ENCODE peak calls at places on chromosomes 5 and 9, in five cellular contexts. B, S, A, L and G are unnamed samples.

GRCh38 chr5:99169309-99169708 is 240.5 kb upstream of the CHD1 start:
- DNase-seq in S (no peak), L (no peak), A (no peak), B (no peak), G (no peak)

GRCh38 chr9:122297512-122297911 is 32.8 kb downstream of the MRRF start:
- DNase-seq in A (no peak), B (no peak), L (no peak), S (no peak), G (no peak)

GRCh38 chr5:126274396-126274795 is 148.8 kb upstream of the GRAMD2B start:
- DNase-seq in B (no peak), A (no peak), S (no peak), L (no peak), G (no peak)

GRCh38 chr5:149799119-149799623 is 69.1 kb downstream of the PPARGC1B start:
- DNase-seq in B (peak; percentile 21), L (peak; percentile 53), A (no peak), S (no peak), G (no peak)

GRCh38 chr9:126508171-126508591 is 105.5 kb upstream of the LMX1B start:
- DNase-seq in B (no peak), A (no peak), L (no peak), S (no peak), G (no peak)

GRCh38 chr5:39266442-39266841 is 47.1 kb upstream of the FYB1 start:
- DNase-seq in B (no peak), S (no peak), L (no peak), A (no peak), G (no peak)

GRCh38 chr5:112534564-112534963 is 115.5 kb upstream of the EPB41L4A start:
- DNase-seq in S (no peak), A (no peak), B (no peak), L (no peak), G (no peak)

GRCh38 chr5:181045316-181045715 is 5.2 kb downstream of the BTNL9 start:
- DNase-seq in S (no peak), A (no peak), B (no peak), L (no peak), G (no peak)

GRCh38 chr9:105385372-105385985 is 62.4 kb upstream of the FSD1L start:
- DNase-seq in L (no peak), A (peak; percentile 27), B (no peak), S (no peak), G (no peak)

GRCh38 chr9:22084336-22085035 is 75.4 kb upstream of the CDKN2B start:
- DNase-seq in A (no peak), B (peak; percentile 7), S (no peak), L (no peak), G (no peak)

GRCh38 chr5:134110382-134110781 is 4.1 kb upstream of the TCF7 start:
- DNase-seq in B (no peak), L (no peak), A (no peak), S (no peak), G (no peak)

GRCh38 chr5:166883016-166883415 is 1408.4 kb upstream of the WWC1 start:
- DNase-seq in S (peak; percentile 5), A (no peak), B (no peak), L (no peak), G (no peak)

GRCh38 chr5:172133359-172134029 is 54.5 kb downstream of the STK10 start:
- DNase-seq in L (no peak), A (no peak), S (no peak), B (no peak), G (no peak)

GRCh38 chr9:136545065-136545965 is 533 bp downstream of the NOTCH1 start:
- DNase-seq in A (no peak), B (no peak), L (peak; percentile 65), S (no peak), G (peak; percentile 66)

GRCh38 chr5:91070761-91071429 is 312.2 kb downstream of the ARRDC3 start:
- DNase-seq in L (no peak), A (no peak), B (no peak), S (no peak), G (no peak)

GRCh38 chr5:132392411-132392810 is 22.9 kb downstream of the SLC22A5 start:
- DNase-seq in S (no peak), L (no peak), A (no peak), B (no peak), G (no peak)

GRCh38 chr5:73204302-73204701 is 31.3 kb downstream of the TMEM174 start:
- DNase-seq in B (no peak), A (no peak), L (no peak), S (no peak), G (no peak)

GRCh38 chr5:64666058-64666457 is 24.2 kb upstream of the SHISAL2B start:
- DNase-seq in S (no peak), L (no peak), B (no peak), A (no peak), G (no peak)

GRCh38 chr5:159032656-159033350 is 66.9 kb downstream of the EBF1 start:
- DNase-seq in B (no peak), L (no peak), S (no peak), A (no peak), G (no peak)

GRCh38 chr9:123435471-123435870 is 79.5 kb downstream of the CRB2 start:
- DNase-seq in S (no peak), L (no peak), A (no peak), B (peak; percentile 66), G (no peak)

GRCh38 chr9:34651876-34652602 is at the start of gene IL11RA:
- DNase-seq in S (peak; percentile 81), L (no peak), A (no peak), B (peak; percentile 92), G (no peak)

GRCh38 chr9:76107487-76107886 is 217.0 kb downstream of the PCSK5 start:
- DNase-seq in A (no peak), B (no peak), L (no peak), S (no peak), G (no peak)
- TF ChIP-seq TAF1 in A (no peak), B (no peak), L (no peak), S (no peak), G (no peak)

GRCh38 chr5:83430130-83431010 is 41.2 kb upstream of the VCAN start:
- DNase-seq in B (peak; percentile 61), A (peak; percentile 21), L (peak; percentile 55), S (peak; percentile 56), G (peak; percentile 10)
- TF ChIP-seq TAF1 in B (no peak), A (no peak), L (no peak), S (no peak), G (no peak)

DNA sequence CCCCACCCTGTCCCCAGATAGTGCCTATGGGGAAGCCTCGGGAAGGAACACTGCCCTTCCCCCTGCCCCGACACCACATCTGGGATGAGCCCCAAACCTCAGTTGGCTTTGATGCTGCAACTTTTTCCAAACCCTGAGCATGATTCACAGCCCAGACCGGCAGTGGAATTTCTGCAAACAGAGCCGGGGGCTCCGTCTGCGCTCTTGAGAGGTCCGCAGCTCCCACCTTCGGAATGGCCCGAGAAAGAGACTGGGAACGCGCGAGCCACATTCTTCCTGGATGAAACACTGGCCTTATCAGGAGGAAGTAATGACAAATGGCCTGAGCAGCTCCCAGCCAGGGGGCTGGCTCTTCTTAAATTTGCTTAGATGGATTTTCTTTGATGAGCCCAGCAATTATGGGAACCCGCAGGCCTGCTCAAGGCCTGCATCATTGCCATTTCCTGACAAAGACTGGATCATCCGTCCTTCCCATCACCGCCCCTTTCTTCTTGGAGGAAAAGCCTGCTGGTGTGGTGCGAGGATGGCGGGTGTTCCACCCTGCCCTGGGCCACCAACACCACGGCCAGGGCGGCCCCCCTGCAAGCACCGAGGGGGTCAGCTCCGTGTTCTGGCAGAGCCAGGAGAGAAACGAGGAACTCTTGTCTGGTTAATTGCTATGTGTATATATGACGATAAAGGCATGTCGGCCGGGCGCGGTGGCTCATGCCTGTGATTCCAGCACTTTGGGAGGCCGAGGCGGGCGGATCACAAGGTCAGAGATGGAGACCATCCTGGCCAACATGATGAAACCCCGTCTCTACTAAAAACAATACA is 38.8 kb upstream of the COL5A1 start:
- DNase-seq in A (no peak), B (peak; percentile 42), S (peak; percentile 51), L (peak; percentile 28), G (no peak)
- TF ChIP-seq TAF1 in A (no peak), B (no peak), S (no peak), L (no peak), G (no peak)

GRCh38 chr5:5772202-5772601 is 349.7 kb downstream of the ICE1 start:
- DNase-seq in S (no peak), B (no peak), A (no peak), L (no peak), G (no peak)

GRCh38 chr5:5770825-5771224 is 348.3 kb downstream of the ICE1 start:
- DNase-seq in A (no peak), B (no peak), L (no peak), S (no peak), G (no peak)

GRCh38 chr5:5765066-5765465 is 342.6 kb downstream of the ICE1 start:
- DNase-seq in B (no peak), S (no peak), L (no peak), A (no peak), G (no peak)

DNA sequence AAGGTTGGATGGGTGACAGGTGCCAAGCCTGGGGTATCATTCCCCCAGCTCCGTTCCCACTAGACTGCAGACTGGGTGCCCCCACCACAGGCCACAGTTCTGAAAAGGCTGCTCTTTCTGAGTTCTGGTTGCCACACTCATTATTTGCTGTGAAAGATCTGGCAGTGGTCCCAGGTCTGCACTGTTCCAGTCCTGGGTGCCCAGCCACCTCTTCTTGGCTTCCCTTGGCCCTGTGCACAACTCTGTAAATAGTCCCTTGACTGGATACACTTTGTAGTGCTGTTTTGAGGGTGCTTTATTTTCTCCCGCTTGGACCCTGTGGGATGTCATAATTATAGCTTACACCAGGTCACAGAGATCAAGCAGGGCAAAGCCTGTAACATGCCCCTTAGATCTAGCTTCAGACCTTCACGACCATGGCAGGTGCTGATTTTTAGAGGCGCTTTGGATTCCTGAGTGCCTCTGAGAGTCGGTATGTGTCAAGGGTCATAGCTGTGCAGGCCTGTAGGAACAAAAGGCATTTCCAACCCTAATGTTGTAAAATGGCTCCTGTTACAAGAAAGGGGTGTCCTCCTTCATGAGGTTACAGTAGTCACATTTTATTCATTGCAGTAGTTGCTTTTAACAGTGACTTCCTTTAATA is 344.9 kb downstream of the ICE1 start:
- DNase-seq in B (no peak), A (no peak), S (no peak), L (no peak), G (no peak)
- TF ChIP-seq TAF1 in B (no peak), A (no peak), S (no peak), L (no peak), G (no peak)

GRCh38 chr5:161372682-161373344 is 173.7 kb downstream of the GABRB2 start:
- DNase-seq in S (no peak), L (no peak), A (peak; percentile 42), B (no peak), G (no peak)
- TF ChIP-seq TAF1 in S (no peak), L (no peak), A (no peak), B (no peak), G (no peak)

GRCh38 chr9:32344551-32345182 is 39.8 kb upstream of the ACO1 start:
- DNase-seq in A (no peak), L (no peak), S (peak; percentile 43), B (no peak), G (no peak)
- TF ChIP-seq TAF1 in A (no peak), L (no peak), S (peak; percentile 29), B (no peak), G (no peak)

GRCh38 chr9:88777498-88778312 is 213.6 kb upstream of the S1PR3 start:
- DNase-seq in B (no peak), S (no peak), A (no peak), L (no peak), G (no peak)

GRCh38 chr9:88783613-88784230 is 207.5 kb upstream of the S1PR3 start:
- DNase-seq in A (no peak), L (no peak), B (no peak), S (no peak), G (no peak)

GRCh38 chr9:88782931-88783451 is 208.3 kb upstream of the S1PR3 start:
- DNase-seq in B (no peak), S (no peak), A (no peak), L (no peak), G (no peak)

GRCh38 chr9:88784960-88785359 is 206.3 kb upstream of the S1PR3 start:
- DNase-seq in A (no peak), L (no peak), B (no peak), S (no peak), G (no peak)

GRCh38 chr9:88781500-88782391 is 209.5 kb upstream of the S1PR3 start:
- DNase-seq in L (peak; percentile 36), B (peak; percentile 23), A (no peak), S (peak; percentile 13), G (no peak)
- TF ChIP-seq TAF1 in L (no peak), B (no peak), A (no peak), S (no peak), G (no peak)